ENCODE peak calls at places on chromosomes 3 and 15, in ten cellular contexts. K is sigmoid colon, Q is body of pancreas, I is mucosa of descending colon, L is fibroblast of mammary gland, O is lung, Z is tibial nerve, B is heart right ventricle, C is HepG2, J is cardiac fibroblast. W is an unnamed sample.

GRCh38 chr3:54939591-54940300 is 11.9 kb upstream of the LRTM1 start:
- DNase-seq in K (no peak), Q (no peak), I (no peak), L (peak), O (no peak), Z (no peak), B (no peak), C (no peak), J (no peak), W (peak)

GRCh38 chr3:102074951-102075350 is 225.6 kb downstream of the NFKBIZ start:
- DNase-seq in K (no peak), Q (no peak), I (no peak), L (peak), O (no peak), Z (no peak), B (no peak), C (no peak), J (peak), W (no peak)

GRCh38 chr15:25689592-25689991 is 173.5 kb downstream of the ATP10A start:
- DNase-seq in K (peak), Q (no peak), I (no peak), L (no peak), O (no peak), Z (no peak), B (no peak), C (no peak), J (no peak), W (no peak)

GRCh38 chr15:73352082-73352481 is 16.7 kb downstream of the HCN4 start:
- DNase-seq in K (no peak), Q (no peak), I (no peak), L (no peak), O (no peak), Z (no peak), B (peak), C (no peak), J (peak), W (no peak)

GRCh38 chr3:133269393-133269792 is 130.5 kb upstream of the BFSP2 start:
- DNase-seq in K (no peak), Q (no peak), I (no peak), L (no peak), O (no peak), Z (no peak), B (no peak), C (no peak), J (no peak), W (no peak)

GRCh38 chr3:128280466-128281455 is 127.5 kb downstream of the EEFSEC start:
- DNase-seq in K (no peak), Q (no peak), I (no peak), L (no peak), O (peak), Z (no peak), B (no peak), C (no peak), J (no peak), W (no peak)

GRCh38 chr3:37741644-37742043 is 120.0 kb upstream of the CTDSPL start:
- DNase-seq in K (peak), Q (peak), I (peak), L (peak), O (peak), Z (peak), B (peak), C (peak), J (peak), W (no peak)

GRCh38 chr15:73885954-73886700 is 12.8 kb downstream of the TBC1D21 start:
- DNase-seq in K (no peak), Q (no peak), I (no peak), L (no peak), O (no peak), Z (no peak), B (no peak), C (no peak), J (no peak), W (no peak)

GRCh38 chr15:58167095-58167591 is 29.0 kb downstream of the AQP9 start:
- DNase-seq in K (no peak), Q (no peak), I (no peak), L (no peak), O (no peak), Z (no peak), B (no peak), C (peak), J (no peak), W (no peak)
- TF ChIP-seq CTCF in K (no peak), Q (no peak), I (no peak), L (no peak), O (no peak), Z (no peak), B (no peak), C (no peak), J (no peak), W (no peak)

GRCh38 chr15:58472221-58472620 is 40.4 kb downstream of the LIPC start:
- DNase-seq in K (no peak), Q (no peak), I (no peak), L (no peak), O (no peak), Z (no peak), B (no peak), C (no peak), J (peak), W (no peak)

GRCh38 chr15:58469432-58470353 is 37.9 kb downstream of the LIPC start:
- DNase-seq in K (no peak), Q (peak), I (no peak), L (peak), O (peak), Z (no peak), B (no peak), C (peak), J (peak), W (peak)

GRCh38 chr15:58472821-58473581 is 41.2 kb downstream of the LIPC start:
- DNase-seq in K (no peak), Q (no peak), I (no peak), L (peak), O (no peak), Z (no peak), B (no peak), C (no peak), J (peak), W (peak)

GRCh38 chr15:58473720-58474119 is 41.9 kb downstream of the LIPC start:
- DNase-seq in K (no peak), Q (no peak), I (no peak), L (peak), O (no peak), Z (no peak), B (no peak), C (no peak), J (peak), W (peak)

DNA sequence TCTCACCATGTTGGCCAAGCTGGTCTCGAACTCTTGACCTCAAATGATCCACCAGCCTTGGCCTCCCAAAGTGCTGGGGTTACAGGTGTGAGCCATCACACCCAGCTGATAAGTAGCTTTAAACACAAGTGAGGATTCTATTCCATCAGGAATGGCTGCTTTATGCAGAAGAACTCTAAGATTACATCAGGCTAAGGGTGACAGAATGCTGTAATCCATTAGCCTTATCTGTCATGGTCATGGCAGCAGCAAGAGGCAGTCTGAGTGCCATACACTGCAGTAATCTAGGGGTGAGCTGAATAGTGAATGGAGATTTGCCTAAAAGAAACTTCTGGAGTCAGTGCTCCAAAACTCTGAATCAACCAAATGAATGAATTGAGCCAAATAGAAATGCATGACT is 39.5 kb downstream of the LIPC start:
- DNase-seq in K (no peak), Q (no peak), I (no peak), L (no peak), O (no peak), Z (no peak), B (no peak), C (no peak), J (no peak), W (no peak)
- H3K4me3 ChIP-seq in K (no peak), Q (no peak), I (no peak), L (no peak), O (no peak), Z (no peak), B (no peak), C (no peak), J (no peak), W (no peak)

DNA sequence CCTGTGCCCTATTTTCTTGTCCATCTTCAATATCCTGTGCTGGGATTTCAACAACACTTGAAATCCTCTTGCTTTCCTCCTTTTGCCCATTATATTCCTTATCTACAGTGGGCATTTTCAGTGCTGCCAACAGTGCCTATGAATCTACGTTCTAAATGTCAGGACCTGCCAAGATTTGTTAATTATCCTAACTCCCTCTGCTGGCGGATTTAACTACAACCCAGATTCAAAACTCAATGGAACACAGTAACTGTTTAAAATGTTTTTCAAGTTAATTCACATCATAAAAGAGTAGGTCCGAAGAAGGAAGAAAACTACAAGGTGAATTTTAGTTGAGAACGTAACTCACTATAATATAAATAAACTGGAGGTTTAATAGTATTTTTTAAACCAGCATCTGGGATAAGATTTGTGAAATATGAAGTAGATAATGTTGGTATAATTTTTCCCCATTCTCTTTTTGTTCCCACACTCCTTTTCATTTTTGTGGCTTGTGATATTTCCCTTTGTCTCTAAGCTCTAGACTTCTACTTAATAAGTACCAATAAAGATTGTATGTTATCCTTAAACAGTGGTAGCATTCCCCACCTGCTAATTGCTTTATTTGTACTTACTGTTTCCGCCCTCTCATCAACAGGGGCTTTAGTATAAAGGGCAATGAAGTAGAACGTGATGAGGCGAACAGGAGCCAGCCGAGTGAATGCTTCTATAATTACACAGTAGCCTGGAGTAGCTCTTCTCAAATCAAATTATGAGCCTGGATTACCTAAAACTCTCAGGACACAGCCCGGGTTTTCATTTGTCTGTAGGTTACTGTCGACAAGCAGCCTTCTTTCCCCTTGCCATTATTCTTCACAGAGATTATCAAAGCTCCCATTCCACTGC is 302.5 kb upstream of the ATP11B start:
- DNase-seq in K (no peak), Q (no peak), I (no peak), L (peak), O (no peak), Z (peak), B (no peak), C (peak), J (peak), W (peak)
- TF ChIP-seq CTCF in K (no peak), Q (peak), I (no peak), L (peak), O (no peak), Z (peak), B (peak), C (peak), J (no peak), W (peak)

GRCh38 chr3:40452562-40452875 is 4.6 kb upstream of the RPL14 start:
- DNase-seq in K (no peak), Q (no peak), I (no peak), L (no peak), O (no peak), Z (no peak), B (no peak), C (no peak), J (no peak), W (no peak)

GRCh38 chr3:40450438-40450837 is 6.7 kb upstream of the RPL14 start:
- DNase-seq in K (no peak), Q (no peak), I (no peak), L (no peak), O (no peak), Z (no peak), B (no peak), C (no peak), J (no peak), W (no peak)

GRCh38 chr3:40452876-40453730 is 4.0 kb upstream of the RPL14 start:
- DNase-seq in K (peak), Q (peak), I (peak), L (peak), O (peak), Z (peak), B (peak), C (peak), J (peak), W (peak)

GRCh38 chr3:40451551-40451950 is 5.6 kb upstream of the RPL14 start:
- DNase-seq in K (no peak), Q (no peak), I (no peak), L (no peak), O (no peak), Z (no peak), B (no peak), C (no peak), J (no peak), W (no peak)

GRCh38 chr3:40452057-40452456 is 5.1 kb upstream of the RPL14 start:
- DNase-seq in K (no peak), Q (no peak), I (no peak), L (no peak), O (no peak), Z (no peak), B (no peak), C (no peak), J (no peak), W (no peak)
- H3K4me3 ChIP-seq in K (no peak), Q (no peak), I (no peak), L (no peak), O (no peak), Z (peak), B (peak), C (peak), J (no peak), W (peak)